ENCODE peak calls at places on chromosomes 2 and 18, in four cellular contexts. One of them, this sample, is unnamed.

GRCh38 chr2:6791682-6792081 is 74.0 kb downstream of the CMPK2 start:
- DNase-seq in GM23338: peak
- DNase-seq in IMR-90: no peak
- DNase-seq in neuronal stem cell: no peak
- DNase-seq in this sample: no peak

GRCh38 chr2:188969236-188970032 is 4.7 kb upstream of the COL3A1 start:
- DNase-seq in GM23338: no peak
- DNase-seq in IMR-90: peak
- DNase-seq in neuronal stem cell: no peak
- DNase-seq in this sample: no peak

GRCh38 chr18:48455555-48456478 is 46.6 kb upstream of the ZBTB7C start:
- DNase-seq in GM23338: no peak
- DNase-seq in IMR-90: peak
- DNase-seq in neuronal stem cell: no peak
- DNase-seq in this sample: no peak

GRCh38 chr18:57435851-57436192 is 648 bp downstream of the ONECUT2 start:
- DNase-seq in GM23338: peak
- DNase-seq in IMR-90: no peak
- DNase-seq in neuronal stem cell: no peak
- DNase-seq in this sample: no peak

GRCh38 chr2:218711550-218711929 is 905 bp downstream of the TTLL4 start:
- DNase-seq in GM23338: no peak
- DNase-seq in IMR-90: peak
- DNase-seq in neuronal stem cell: no peak
- DNase-seq in this sample: no peak

GRCh38 chr2:66581461-66582363 is 146.8 kb downstream of the MEIS1 start:
- DNase-seq in GM23338: peak
- DNase-seq in IMR-90: peak
- DNase-seq in neuronal stem cell: no peak
- DNase-seq in this sample: peak

GRCh38 chr2:110702981-110703380 is 25.1 kb upstream of the BUB1 start:
- DNase-seq in GM23338: no peak
- DNase-seq in IMR-90: no peak
- DNase-seq in neuronal stem cell: no peak
- DNase-seq in this sample: no peak

GRCh38 chr2:11393711-11394236 is 49.3 kb upstream of the ROCK2 start:
- DNase-seq in GM23338: no peak
- DNase-seq in IMR-90: peak
- DNase-seq in neuronal stem cell: no peak
- DNase-seq in this sample: no peak

GRCh38 chr2:3634631-3635091 is 23.3 kb upstream of the ALLC start:
- DNase-seq in GM23338: no peak
- DNase-seq in IMR-90: no peak
- DNase-seq in neuronal stem cell: no peak
- DNase-seq in this sample: no peak

GRCh38 chr18:48904086-48904485 is 46.7 kb downstream of the SMAD7 start:
- DNase-seq in GM23338: no peak
- DNase-seq in IMR-90: peak
- DNase-seq in neuronal stem cell: no peak
- DNase-seq in this sample: no peak

GRCh38 chr18:49231541-49231940 is 228.9 kb downstream of the DYM start:
- DNase-seq in GM23338: no peak
- DNase-seq in IMR-90: no peak
- DNase-seq in neuronal stem cell: no peak
- DNase-seq in this sample: no peak

GRCh38 chr2:60512641-60513040 is 40.8 kb downstream of the BCL11A start:
- DNase-seq in GM23338: no peak
- DNase-seq in IMR-90: peak
- DNase-seq in neuronal stem cell: no peak
- DNase-seq in this sample: no peak

GRCh38 chr2:8153258-8153718 is 528.6 kb upstream of the ID2 start:
- DNase-seq in GM23338: no peak
- DNase-seq in IMR-90: no peak
- DNase-seq in neuronal stem cell: no peak
- DNase-seq in this sample: no peak

GRCh38 chr2:193518061-193518817 is 1323.5 kb upstream of the TMEFF2 start:
- DNase-seq in GM23338: peak
- DNase-seq in IMR-90: peak
- DNase-seq in neuronal stem cell: no peak
- DNase-seq in this sample: no peak

GRCh38 chr2:43611987-43612894 is 16.4 kb upstream of the THADA start:
- DNase-seq in GM23338: peak
- DNase-seq in IMR-90: peak
- DNase-seq in neuronal stem cell: peak
- DNase-seq in this sample: peak

GRCh38 chr2:21256006-21256405 is 132.2 kb downstream of the TDRD15 start:
- DNase-seq in GM23338: no peak
- DNase-seq in IMR-90: no peak
- DNase-seq in neuronal stem cell: no peak
- DNase-seq in this sample: peak

GRCh38 chr18:58223717-58224424 is 179.8 kb downstream of the NEDD4L start:
- DNase-seq in GM23338: no peak
- DNase-seq in IMR-90: peak
- DNase-seq in neuronal stem cell: no peak
- DNase-seq in this sample: no peak

GRCh38 chr2:62713837-62714236 is 8.3 kb downstream of the EHBP1 start:
- DNase-seq in GM23338: no peak
- DNase-seq in IMR-90: peak
- DNase-seq in neuronal stem cell: no peak
- DNase-seq in this sample: no peak

GRCh38 chr18:79399275-79400081 is 3.7 kb downstream of the NFATC1 start:
- DNase-seq in GM23338: no peak
- DNase-seq in IMR-90: no peak
- DNase-seq in neuronal stem cell: no peak
- DNase-seq in this sample: no peak

GRCh38 chr2:31945572-31945935 is 65.3 kb downstream of the MEMO1 start:
- DNase-seq in GM23338: no peak
- DNase-seq in IMR-90: peak
- DNase-seq in neuronal stem cell: no peak
- DNase-seq in this sample: no peak

GRCh38 chr18:64202836-64203235 is 53.9 kb upstream of the LINC00305 start:
- DNase-seq in GM23338: no peak
- DNase-seq in IMR-90: no peak
- DNase-seq in neuronal stem cell: no peak
- DNase-seq in this sample: no peak

GRCh38 chr2:72570401-72570800 is 255.4 kb downstream of the EXOC6B start:
- DNase-seq in GM23338: no peak
- DNase-seq in IMR-90: no peak
- DNase-seq in neuronal stem cell: no peak
- DNase-seq in this sample: no peak

GRCh38 chr2:207122914-207123744 is 42.6 kb downstream of the KLF7 start:
- DNase-seq in GM23338: peak
- DNase-seq in IMR-90: no peak
- DNase-seq in neuronal stem cell: no peak
- DNase-seq in this sample: no peak

GRCh38 chr2:212145111-212145510 is 393.5 kb downstream of the ERBB4 start:
- DNase-seq in GM23338: no peak
- DNase-seq in IMR-90: peak
- DNase-seq in neuronal stem cell: no peak
- DNase-seq in this sample: no peak

GRCh38 chr2:230075988-230076631 is 7.4 kb upstream of the SLC16A14 start:
- DNase-seq in GM23338: peak
- DNase-seq in IMR-90: no peak
- DNase-seq in neuronal stem cell: no peak
- DNase-seq in this sample: no peak

GRCh38 chr18:49178736-49179135 is 228.0 kb upstream of the SMAD7 start:
- DNase-seq in GM23338: peak
- DNase-seq in IMR-90: peak
- DNase-seq in neuronal stem cell: no peak
- DNase-seq in this sample: peak

GRCh38 chr2:16633632-16634430 is 31.8 kb downstream of the CYRIA start:
- DNase-seq in GM23338: no peak
- DNase-seq in IMR-90: peak
- DNase-seq in neuronal stem cell: no peak
- DNase-seq in this sample: no peak

GRCh38 chr2:83517727-83518368 is 941.2 kb downstream of the SUCLG1 start:
- DNase-seq in GM23338: peak
- DNase-seq in IMR-90: no peak
- DNase-seq in neuronal stem cell: no peak
- DNase-seq in this sample: no peak

GRCh38 chr2:120433816-120434290 is 87.9 kb downstream of the INHBB start:
- DNase-seq in GM23338: no peak
- DNase-seq in IMR-90: no peak
- DNase-seq in neuronal stem cell: no peak
- DNase-seq in this sample: no peak

GRCh38 chr18:44960580-44960979 is 279.9 kb downstream of the SETBP1 start:
- DNase-seq in GM23338: no peak
- DNase-seq in IMR-90: no peak
- DNase-seq in neuronal stem cell: no peak
- DNase-seq in this sample: no peak

GRCh38 chr2:19176172-19176852 is 182.1 kb downstream of the OSR1 start:
- DNase-seq in GM23338: no peak
- DNase-seq in IMR-90: no peak
- DNase-seq in neuronal stem cell: no peak
- DNase-seq in this sample: no peak

GRCh38 chr2:187313831-187314230 is 134.2 kb downstream of the CALCRL start:
- DNase-seq in GM23338: no peak
- DNase-seq in IMR-90: no peak
- DNase-seq in neuronal stem cell: no peak
- DNase-seq in this sample: no peak

GRCh38 chr2:187324631-187325030 is 123.4 kb downstream of the CALCRL start:
- DNase-seq in GM23338: no peak
- DNase-seq in IMR-90: no peak
- DNase-seq in neuronal stem cell: no peak
- DNase-seq in this sample: no peak

GRCh38 chr2:187316040-187316439 is 132.0 kb downstream of the CALCRL start:
- DNase-seq in GM23338: no peak
- DNase-seq in IMR-90: no peak
- DNase-seq in neuronal stem cell: no peak
- DNase-seq in this sample: no peak

GRCh38 chr2:187319441-187320108 is 128.5 kb downstream of the CALCRL start:
- DNase-seq in GM23338: no peak
- DNase-seq in IMR-90: no peak
- DNase-seq in neuronal stem cell: no peak
- DNase-seq in this sample: no peak
- H2AFZ ChIP-seq in GM23338: no peak
- H2AFZ ChIP-seq in IMR-90: no peak
- H2AFZ ChIP-seq in neuronal stem cell: peak
- H2AFZ ChIP-seq in this sample: no peak

GRCh38 chr2:39421354-39421753 is 15.7 kb downstream of the MAP4K3 start:
- DNase-seq in GM23338: no peak
- DNase-seq in IMR-90: no peak
- DNase-seq in neuronal stem cell: no peak
- DNase-seq in this sample: no peak

GRCh38 chr2:39416172-39416571 is 20.9 kb downstream of the MAP4K3 start:
- DNase-seq in GM23338: no peak
- DNase-seq in IMR-90: peak
- DNase-seq in neuronal stem cell: no peak
- DNase-seq in this sample: no peak

GRCh38 chr2:39418491-39418890 is 18.6 kb downstream of the MAP4K3 start:
- DNase-seq in GM23338: no peak
- DNase-seq in IMR-90: no peak
- DNase-seq in neuronal stem cell: no peak
- DNase-seq in this sample: no peak

GRCh38 chr2:39422700-39423099 is 14.4 kb downstream of the MAP4K3 start:
- DNase-seq in GM23338: no peak
- DNase-seq in IMR-90: no peak
- DNase-seq in neuronal stem cell: no peak
- DNase-seq in this sample: no peak

DNA sequence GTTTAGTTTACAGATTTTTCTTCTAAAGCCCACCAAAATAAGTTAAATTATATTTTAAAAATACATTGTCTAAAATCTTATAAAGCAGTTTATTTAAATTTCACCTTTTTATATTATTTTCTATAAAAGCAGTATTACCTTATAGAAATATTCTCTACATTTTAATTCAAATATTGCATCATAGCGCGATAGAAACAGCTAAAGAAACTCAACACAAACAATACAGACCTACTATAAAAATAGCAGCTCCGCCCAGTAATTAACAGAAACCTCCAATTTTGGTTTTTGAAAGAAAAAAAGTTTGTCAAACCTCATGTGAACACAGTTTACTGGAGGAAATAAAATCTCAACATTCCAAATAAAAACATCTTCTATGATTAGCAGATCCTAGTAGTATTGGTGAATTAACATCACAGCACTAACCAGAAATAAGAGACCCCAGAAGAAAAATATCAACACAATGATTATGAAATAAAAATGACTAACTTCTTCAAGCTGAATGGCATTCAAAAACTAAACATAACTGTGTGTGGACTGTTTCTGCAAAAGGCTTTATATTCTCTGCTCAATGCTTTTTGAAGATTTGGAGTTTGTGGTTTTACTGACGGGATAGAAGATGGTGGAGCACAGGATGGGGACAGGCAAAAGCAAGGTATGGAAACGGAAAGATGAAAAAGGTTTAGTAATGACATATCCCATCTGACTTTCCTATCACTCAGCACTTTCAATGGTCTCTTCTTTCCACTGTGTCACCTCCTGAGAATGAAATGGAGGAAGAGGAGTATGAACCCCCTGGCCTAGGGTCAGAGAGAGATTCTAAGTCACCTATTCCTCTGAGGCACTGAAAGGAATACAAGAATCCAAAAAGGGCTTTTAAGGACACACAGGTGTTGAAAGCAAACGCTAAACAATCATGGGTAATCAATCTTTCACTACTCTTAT is 17.5 kb downstream of the MAP4K3 start:
- DNase-seq in GM23338: no peak
- DNase-seq in IMR-90: peak
- DNase-seq in neuronal stem cell: no peak
- DNase-seq in this sample: no peak
- H3K27ac ChIP-seq in GM23338: no peak
- H3K27ac ChIP-seq in IMR-90: peak
- H3K27ac ChIP-seq in neuronal stem cell: no peak
- H3K27ac ChIP-seq in this sample: no peak

GRCh38 chr2:86673976-86674670 is 46.0 kb upstream of the RMND5A start:
- DNase-seq in GM23338: no peak
- DNase-seq in IMR-90: no peak
- DNase-seq in neuronal stem cell: no peak
- DNase-seq in this sample: no peak
- H2AFZ ChIP-seq in GM23338: no peak
- H2AFZ ChIP-seq in IMR-90: no peak
- H2AFZ ChIP-seq in neuronal stem cell: no peak
- H2AFZ ChIP-seq in this sample: no peak

DNA sequence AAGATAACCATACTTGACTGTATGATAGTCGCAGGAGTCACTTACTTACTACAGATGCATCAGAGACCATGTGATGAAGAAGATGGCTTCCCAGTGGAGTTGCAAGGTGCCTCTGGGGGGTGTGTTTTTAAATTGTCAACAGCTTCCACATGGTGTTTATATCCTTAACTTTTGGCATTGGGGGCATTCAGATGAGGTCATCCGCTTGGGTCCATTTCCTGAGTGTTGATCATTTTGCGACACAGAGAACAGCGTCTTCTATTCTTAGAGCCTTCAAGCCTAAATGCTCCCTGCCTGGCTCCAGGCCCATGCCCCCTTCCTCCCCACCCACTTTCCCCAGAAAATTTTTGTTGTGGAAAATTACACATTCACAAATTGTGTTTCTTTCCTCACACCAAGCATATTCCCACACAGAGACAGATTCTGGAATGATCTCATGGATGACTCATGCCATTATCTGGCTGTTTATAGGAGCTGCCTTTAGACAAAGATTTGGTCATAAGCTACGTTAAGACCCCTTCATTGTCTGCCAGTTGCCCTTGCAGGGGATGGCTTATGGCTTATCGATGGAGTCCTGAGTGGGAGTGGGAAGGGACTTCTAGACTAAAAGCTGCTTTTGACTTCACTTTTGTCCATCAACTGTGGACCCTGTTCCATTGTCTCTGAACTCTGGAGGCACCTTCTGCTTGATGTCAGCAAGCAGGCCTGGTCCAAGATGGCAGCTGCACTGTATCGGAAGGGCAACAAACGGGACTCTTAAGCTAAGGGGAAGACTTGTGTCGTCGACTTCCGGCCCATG is 91.8 kb downstream of the CABLES1 start:
- DNase-seq in GM23338: no peak
- DNase-seq in IMR-90: peak
- DNase-seq in neuronal stem cell: no peak
- DNase-seq in this sample: no peak
- H3K27ac ChIP-seq in GM23338: no peak
- H3K27ac ChIP-seq in IMR-90: peak
- H3K27ac ChIP-seq in neuronal stem cell: no peak
- H3K27ac ChIP-seq in this sample: no peak

This sample was measured in neural progenitor cell.